ENCODE peak calls at places on chromosomes 4 and X, in ten cellular contexts. V, P, M, O, W, I, N, X, U and Q are unnamed samples.

GRCh38 chr4:54840992-54841768 is 183.4 kb downstream of the KIT start:
- DNase-seq in P (no peak), N (peak), I (peak), X (no peak), U (peak), O (no peak), V (no peak), W (peak), M (peak), Q (no peak)

GRCh38 chrX:147602297-147602696 is 309.4 kb upstream of the FMR1 start:
- DNase-seq in N (no peak), I (peak), P (no peak), U (no peak), W (no peak), M (no peak), X (no peak), V (no peak), O (no peak), Q (no peak)

GRCh38 chr4:4787421-4787820 is 72.0 kb upstream of the MSX1 start:
- DNase-seq in O (no peak), U (no peak), P (no peak), W (no peak), V (no peak), M (no peak), X (no peak), N (no peak), I (no peak), Q (peak)

GRCh38 chrX:152037183-152037582 is 62.7 kb upstream of the GABRE start:
- DNase-seq in P (no peak), I (no peak), N (no peak), V (no peak), W (no peak), X (no peak), U (no peak), O (no peak), M (no peak), Q (no peak)

GRCh38 chr4:53592128-53592527 is 842 bp upstream of the LNX1 start:
- DNase-seq in W (no peak), U (no peak), O (no peak), P (no peak), N (peak), X (no peak), I (no peak), M (peak), V (no peak), Q (no peak)

GRCh38 chr4:89296399-89296798 is 11.2 kb downstream of the GPRIN3 start:
- DNase-seq in W (no peak), O (no peak), U (no peak), X (no peak), P (no peak), M (no peak), I (no peak), N (no peak), V (no peak), Q (no peak)

GRCh38 chrX:132592880-132593279 is 104.0 kb upstream of the MBNL3 start:
- DNase-seq in V (no peak), P (no peak), O (no peak), I (peak), M (no peak), X (no peak), U (no peak), N (no peak), W (no peak), Q (no peak)

GRCh38 chrX:67544871-67545771 is 1.3 kb downstream of the AR start:
- DNase-seq in U (peak), X (peak), O (no peak), V (peak), P (no peak), M (peak), I (peak), N (no peak), W (no peak), Q (no peak)

GRCh38 chrX:3651272-3651671 is 62.2 kb downstream of the PRKX start:
- DNase-seq in U (no peak), M (peak), W (no peak), P (no peak), I (peak), O (peak), X (no peak), N (no peak), V (no peak), Q (no peak)

GRCh38 chr4:23818097-23818648 is 71.7 kb downstream of the PPARGC1A start:
- DNase-seq in I (no peak), W (no peak), M (peak), O (no peak), P (no peak), U (no peak), N (peak), X (no peak), V (no peak), Q (no peak)

GRCh38 chr4:119977546-119977945 is 89.1 kb downstream of the MAD2L1 start:
- DNase-seq in I (no peak), V (no peak), P (no peak), O (no peak), X (peak), M (no peak), W (no peak), N (no peak), U (no peak), Q (no peak)

GRCh38 chr4:156825074-156825473 is 146.5 kb downstream of the PDGFC start:
- DNase-seq in N (no peak), M (no peak), O (no peak), X (no peak), V (no peak), I (no peak), W (no peak), P (no peak), U (no peak), Q (no peak)

GRCh38 chrX:125378205-125378604 is 58.5 kb downstream of the TEX13C start:
- DNase-seq in O (no peak), N (no peak), X (no peak), M (no peak), V (no peak), I (no peak), W (no peak), P (no peak), U (no peak), Q (no peak)

GRCh38 chr4:53064609-53065008 is 202.5 kb downstream of the RASL11B start:
- DNase-seq in V (no peak), W (no peak), P (no peak), N (no peak), X (no peak), M (no peak), O (no peak), U (no peak), I (no peak), Q (no peak)

GRCh38 chr4:121457278-121457875 is 76.6 kb upstream of the QRFPR start:
- DNase-seq in V (no peak), P (no peak), U (no peak), W (no peak), I (no peak), N (no peak), X (no peak), M (no peak), O (no peak), Q (no peak)

GRCh38 chr4:123503698-123504389 is 107.2 kb downstream of the SPRY1 start:
- DNase-seq in O (no peak), V (no peak), U (no peak), X (no peak), W (no peak), M (no peak), P (no peak), I (no peak), N (no peak), Q (no peak)

GRCh38 chr4:110211007-110211769 is 12.8 kb upstream of the ELOVL6 start:
- DNase-seq in X (no peak), N (peak), U (no peak), W (no peak), I (peak), M (peak), P (no peak), O (no peak), V (no peak), Q (no peak)

GRCh38 chr4:40316782-40317635 is 18.1 kb upstream of the CHRNA9 start:
- DNase-seq in I (peak), W (peak), N (peak), U (no peak), O (peak), M (peak), V (no peak), P (peak), X (peak), Q (peak)

GRCh38 chr4:138301536-138301935 is 59.4 kb upstream of the SLC7A11 start:
- DNase-seq in V (no peak), U (no peak), N (no peak), P (no peak), I (no peak), X (no peak), W (no peak), O (no peak), M (no peak), Q (no peak)

GRCh38 chrX:150365051-150365952 is 2.2 kb downstream of the MAMLD1 start:
- DNase-seq in V (peak), U (peak), W (peak), P (no peak), M (peak), O (peak), X (peak), I (peak), N (peak), Q (peak)

GRCh38 chr4:107453231-107453630 is 266.8 kb downstream of the PAPSS1 start:
- DNase-seq in U (no peak), M (no peak), O (no peak), P (no peak), X (no peak), V (no peak), N (no peak), I (no peak), W (no peak), Q (no peak)

GRCh38 chr4:184893836-184894571 is 68.2 kb upstream of the ACSL1 start:
- DNase-seq in M (no peak), X (no peak), O (no peak), N (no peak), W (no peak), U (no peak), P (no peak), I (no peak), V (no peak), Q (no peak)

GRCh38 chr4:3115637-3116300 is 41.3 kb downstream of the HTT start:
- DNase-seq in M (peak), U (no peak), I (no peak), W (no peak), V (no peak), X (no peak), P (no peak), N (no peak), O (no peak), Q (no peak)

GRCh38 chr4:11623726-11624037 is 195.0 kb upstream of the HS3ST1 start:
- DNase-seq in O (no peak), P (peak), U (peak), N (peak), W (peak), X (no peak), V (peak), I (peak), M (peak), Q (no peak)

GRCh38 chr4:17911608-17912007 is 100.8 kb downstream of the NCAPG start:
- DNase-seq in N (no peak), I (no peak), O (no peak), P (no peak), X (no peak), V (no peak), M (no peak), W (no peak), U (no peak), Q (no peak)

GRCh38 chr4:182533948-182534347 is 290.7 kb downstream of the TENM3 start:
- DNase-seq in V (no peak), I (no peak), M (peak), O (no peak), U (no peak), W (no peak), N (no peak), X (no peak), P (no peak), Q (no peak)

GRCh38 chr4:151957163-151957562 is 196.4 kb upstream of the GATB start:
- DNase-seq in I (no peak), O (no peak), P (no peak), M (no peak), N (no peak), X (no peak), V (no peak), W (no peak), U (peak), Q (no peak)

GRCh38 chr4:25951390-25951952 is 37.5 kb downstream of the SMIM20 start:
- DNase-seq in U (no peak), N (no peak), O (no peak), W (no peak), X (no peak), V (no peak), M (no peak), I (no peak), P (no peak), Q (no peak)

GRCh38 chr4:11073621-11074051 is 355.1 kb downstream of the HS3ST1 start:
- DNase-seq in P (no peak), N (peak), X (no peak), V (no peak), U (peak), M (no peak), O (no peak), W (no peak), I (no peak), Q (no peak)

GRCh38 chr4:20544645-20545044 is 155.6 kb upstream of the PACRGL start:
- DNase-seq in O (peak), I (peak), W (no peak), U (no peak), M (peak), N (no peak), V (no peak), X (no peak), P (no peak), Q (no peak)

GRCh38 chr4:66906314-66906713 is 639.0 kb downstream of the CENPC start:
- DNase-seq in M (no peak), V (no peak), U (no peak), I (no peak), P (no peak), W (no peak), N (no peak), X (no peak), O (no peak), Q (no peak)

GRCh38 chr4:165874799-165875371 is 1.8 kb downstream of the TLL1 start:
- DNase-seq in U (peak), V (peak), O (no peak), N (peak), W (no peak), M (no peak), I (peak), X (peak), P (no peak), Q (peak)
- TF ChIP-seq POLR2A in U (no peak), V (no peak), O (no peak), N (no peak), W (no peak), M (no peak), I (no peak), X (no peak), P (peak), Q (no peak)

GRCh38 chr4:6446538-6447451 is 25.6 kb downstream of the PPP2R2C start:
- DNase-seq in M (no peak), U (peak), O (no peak), N (no peak), P (no peak), I (no peak), V (no peak), W (peak), X (no peak), Q (no peak)

GRCh38 chr4:6447561-6448290 is 24.7 kb downstream of the PPP2R2C start:
- DNase-seq in P (no peak), I (no peak), O (no peak), M (no peak), X (no peak), N (no peak), U (no peak), W (no peak), V (no peak), Q (no peak)

GRCh38 chr4:6449335-6449734 is 23.1 kb downstream of the PPP2R2C start:
- DNase-seq in X (no peak), O (no peak), P (no peak), W (no peak), N (no peak), V (no peak), U (no peak), M (no peak), I (no peak), Q (no peak)

GRCh38 chr4:6449746-6450369 is 22.6 kb downstream of the PPP2R2C start:
- DNase-seq in I (no peak), U (no peak), X (no peak), W (no peak), N (no peak), P (no peak), V (no peak), M (no peak), O (no peak), Q (no peak)

GRCh38 chr4:6448476-6449170 is 23.8 kb downstream of the PPP2R2C start:
- DNase-seq in M (no peak), X (no peak), P (no peak), I (no peak), W (no peak), U (no peak), O (no peak), N (no peak), V (no peak), Q (no peak)
- H3K4me3 ChIP-seq in M (no peak), X (no peak), P (no peak), I (no peak), W (no peak), U (no peak), O (no peak), N (no peak), V (no peak), Q (no peak)

DNA sequence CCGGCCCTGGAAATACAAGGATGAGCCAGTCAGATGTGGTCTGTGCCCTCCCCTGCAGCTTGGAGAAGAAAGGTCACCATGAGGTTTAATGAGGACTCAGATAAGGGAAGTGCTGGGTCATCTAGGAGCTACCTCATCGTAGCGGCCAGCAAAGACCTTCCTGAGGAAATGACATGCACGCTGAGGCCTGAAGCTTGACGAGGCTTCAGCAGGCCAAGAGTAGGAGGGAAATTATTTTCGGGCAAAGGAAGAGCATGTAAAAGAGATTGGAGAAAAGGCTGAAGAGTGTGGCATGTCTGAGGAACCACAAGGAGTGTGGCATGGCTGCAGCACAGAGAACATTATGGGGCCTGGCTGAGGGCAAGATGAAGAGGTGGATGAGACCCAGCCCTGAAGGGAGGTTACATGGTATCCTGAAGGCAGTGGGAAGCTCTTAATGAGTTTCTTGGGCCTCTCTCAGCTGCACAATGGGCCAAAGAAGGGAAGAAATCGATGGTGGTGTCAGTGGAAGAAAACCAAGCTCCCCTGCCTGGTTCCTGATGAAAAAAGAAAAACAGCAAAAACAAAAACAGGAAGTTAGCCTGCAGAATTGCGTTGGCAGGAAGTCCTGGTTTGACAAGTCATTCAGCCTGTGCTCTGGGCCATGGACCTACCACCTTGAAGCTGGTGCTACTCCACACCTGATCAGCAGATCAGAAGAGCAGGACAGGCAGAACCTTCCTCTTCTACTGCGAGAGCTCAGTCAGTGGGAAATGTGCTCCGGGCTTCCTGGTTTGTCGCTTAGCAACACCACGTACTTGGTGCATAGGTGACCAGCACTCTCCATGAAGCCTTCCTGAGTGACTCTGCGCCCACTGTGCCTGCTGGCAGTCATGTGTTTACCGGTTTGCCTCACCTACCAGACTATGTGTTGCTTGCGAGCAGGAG is 134.5 kb upstream of the KLF3 start:
- DNase-seq in V (peak), X (no peak), W (peak), O (no peak), I (no peak), N (peak), P (peak), M (no peak), U (peak), Q (no peak)
- TF ChIP-seq POLR2A in V (no peak), X (no peak), W (no peak), O (no peak), I (no peak), N (no peak), P (no peak), M (no peak), U (no peak), Q (no peak)

DNA sequence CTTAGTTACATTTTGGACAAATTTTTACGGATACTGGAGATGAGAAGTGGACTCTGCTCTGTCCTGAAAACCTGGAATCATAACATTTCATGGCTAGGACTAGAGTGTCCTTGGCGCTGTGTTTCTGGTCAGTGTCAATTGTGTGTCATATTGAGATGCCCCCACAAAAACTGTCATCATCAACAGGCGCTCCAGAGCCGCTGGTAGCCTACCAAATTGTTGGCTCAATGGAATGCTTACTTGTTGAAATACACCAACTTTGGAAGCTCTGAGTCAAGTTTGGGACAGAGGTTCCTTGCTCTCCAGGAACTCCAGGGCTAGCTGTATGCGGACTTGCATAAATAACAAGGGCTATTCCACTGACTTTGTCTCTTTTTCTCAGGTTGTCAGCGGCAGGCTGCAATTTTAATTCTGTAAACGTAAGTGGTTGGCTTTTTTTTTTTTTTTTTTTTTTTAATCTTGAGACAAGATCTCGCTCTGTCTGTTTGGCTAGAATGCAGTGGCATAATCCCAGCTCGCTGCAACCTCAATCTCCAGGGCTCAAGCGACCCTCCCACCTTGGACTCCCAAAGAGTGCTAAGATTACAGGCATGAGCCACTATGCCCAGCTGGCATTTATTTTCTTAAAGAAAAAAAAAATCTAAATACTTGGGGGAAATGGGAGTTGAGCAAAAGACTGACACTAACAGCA is 860 bp upstream of the HPGD start:
- DNase-seq in N (peak), P (no peak), U (no peak), W (no peak), X (no peak), O (no peak), V (no peak), I (peak), M (no peak), Q (peak)
- H3K4me3 ChIP-seq in N (peak), P (peak), U (peak), W (peak), X (peak), O (peak), V (peak), I (peak), M (no peak), Q (peak)

DNA sequence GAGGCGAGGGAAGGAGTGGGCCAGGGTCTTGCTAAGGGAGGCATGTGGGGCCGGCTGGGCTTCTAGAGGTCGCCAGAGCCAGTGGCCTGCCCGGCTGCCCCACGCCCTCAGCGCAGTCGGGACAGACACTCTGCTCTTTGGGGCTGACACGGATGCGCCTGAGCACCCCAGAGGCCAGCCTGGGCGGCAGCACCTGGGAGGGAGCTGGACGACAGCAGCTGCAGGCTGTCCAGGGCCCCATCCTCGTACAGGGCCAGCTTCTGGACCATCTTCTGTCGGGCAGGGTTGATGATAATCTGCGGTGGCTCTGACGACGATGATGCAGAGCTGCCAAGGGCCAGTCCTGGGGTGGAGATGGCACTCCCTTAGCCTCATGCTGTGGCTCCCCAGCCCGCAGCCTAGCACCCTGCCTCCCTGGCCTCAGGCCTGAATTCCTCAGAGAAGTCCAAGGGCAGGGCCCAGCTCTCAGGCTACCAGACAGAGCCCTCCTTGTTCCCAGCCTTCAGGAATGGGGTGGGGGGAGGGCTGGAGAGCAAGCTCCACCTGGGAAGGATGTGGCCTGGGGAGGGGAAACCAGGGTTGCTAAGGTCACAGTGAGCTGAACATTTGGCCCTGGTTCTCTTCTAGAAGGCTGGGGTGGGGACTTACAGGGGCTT is 7.2 kb downstream of the IRAK1 start:
- DNase-seq in X (no peak), P (no peak), M (no peak), U (no peak), O (no peak), N (no peak), I (no peak), V (no peak), W (no peak), Q (no peak)
- TF ChIP-seq POLR2A in X (no peak), P (no peak), M (no peak), U (no peak), O (no peak), N (no peak), I (no peak), V (no peak), W (no peak), Q (no peak)